ENCODE peak calls at places on chromosome 11, in ten cellular contexts. R, W, S, E, P, D, Q, X, Z and L are unnamed samples. For H3K9me3, the result is how much of the 10 kb centered on the place peaks cover.

GRCh38 chr11:75263944-75264349 is 23.4 kb downstream of the TPBGL start:
- DNase-seq in R (peak), W (no peak), S (peak), E (no peak), P (no peak), D (no peak), Q (no peak), X (no peak), Z (no peak), L (no peak)

GRCh38 chr11:33256808-33257159 is 397 bp upstream of the HIPK3 start:
- DNase-seq in R (no peak), W (no peak), S (no peak), E (no peak), P (no peak), D (no peak), Q (no peak), X (no peak), Z (no peak), L (no peak)

GRCh38 chr11:26193714-26194373 is 138.1 kb upstream of the ANO3 start:
- DNase-seq in R (peak), W (no peak), S (no peak), E (no peak), P (no peak), D (no peak), Q (no peak), X (no peak), Z (no peak), L (no peak)

GRCh38 chr11:44618561-44619425 is 53.3 kb downstream of the CD82 start:
- DNase-seq in R (no peak), W (no peak), S (peak), E (no peak), P (no peak), D (no peak), Q (peak), X (no peak), Z (no peak), L (no peak)

GRCh38 chr11:19746081-19746480 is 33.4 kb downstream of the NAV2 start:
- DNase-seq in R (no peak), W (no peak), S (no peak), E (no peak), P (no peak), D (no peak), Q (no peak), X (no peak), Z (no peak), L (no peak)

GRCh38 chr11:69931060-69931910 is 112.1 kb upstream of the FGF3 start:
- DNase-seq in R (no peak), W (no peak), S (peak), E (no peak), P (no peak), D (no peak), Q (no peak), X (no peak), Z (no peak), L (no peak)

GRCh38 chr11:26065944-26066343 is 266.0 kb upstream of the ANO3 start:
- DNase-seq in R (no peak), W (no peak), S (no peak), E (no peak), P (no peak), D (no peak), Q (no peak), X (no peak), Z (no peak), L (no peak)

GRCh38 chr11:118129475-118130196 is 23.0 kb downstream of the SCN4B start:
- DNase-seq in R (no peak), W (no peak), S (no peak), E (no peak), P (no peak), D (no peak), Q (no peak), X (no peak), Z (no peak), L (no peak)

GRCh38 chr11:122509899-122510298 is 145.6 kb upstream of the UBASH3B start:
- DNase-seq in R (no peak), W (no peak), S (no peak), E (no peak), P (no peak), D (no peak), Q (no peak), X (no peak), Z (no peak), L (no peak)

GRCh38 chr11:102256251-102256650 is 61.0 kb upstream of the BIRC3 start:
- DNase-seq in R (peak), W (no peak), S (no peak), E (no peak), P (no peak), D (peak), Q (no peak), X (peak), Z (no peak), L (peak)

GRCh38 chr11:117719480-117719879 is 77.5 kb downstream of the DSCAML1 start:
- DNase-seq in R (no peak), W (no peak), S (no peak), E (no peak), P (no peak), D (no peak), Q (no peak), X (no peak), Z (no peak), L (no peak)

GRCh38 chr11:13207665-13208594 is 69.7 kb upstream of the BMAL1 start:
- DNase-seq in R (peak), W (no peak), S (no peak), E (peak), P (no peak), D (peak), Q (no peak), X (peak), Z (no peak), L (peak)

GRCh38 chr11:74004694-74005615 is 3.9 kb downstream of the UCP3 start:
- DNase-seq in R (no peak), W (no peak), S (peak), E (peak), P (peak), D (no peak), Q (no peak), X (no peak), Z (no peak), L (no peak)

GRCh38 chr11:17267576-17267975 is 9.0 kb upstream of the NUCB2 start:
- DNase-seq in R (peak), W (peak), S (no peak), E (peak), P (no peak), D (no peak), Q (no peak), X (peak), Z (peak), L (peak)

GRCh38 chr11:66126808-66127555 is 56.9 kb downstream of the PACS1 start:
- DNase-seq in R (no peak), W (no peak), S (peak), E (no peak), P (peak), D (peak), Q (no peak), X (peak), Z (no peak), L (peak)

GRCh38 chr11:118267486-118267885 is 3.4 kb upstream of the MPZL2 start:
- DNase-seq in R (no peak), W (no peak), S (no peak), E (no peak), P (no peak), D (no peak), Q (no peak), X (no peak), Z (no peak), L (no peak)

GRCh38 chr11:129066229-129066628 is 123.6 kb upstream of the TP53AIP1 start:
- DNase-seq in R (no peak), W (no peak), S (no peak), E (no peak), P (no peak), D (no peak), Q (no peak), X (no peak), Z (no peak), L (no peak)

GRCh38 chr11:20258496-20258895 is 98.2 kb upstream of the DBX1 start:
- DNase-seq in R (no peak), W (no peak), S (no peak), E (no peak), P (no peak), D (no peak), Q (no peak), X (no peak), Z (no peak), L (no peak)

GRCh38 chr11:118610773-118611432 is 3.5 kb downstream of the PHLDB1 start:
- DNase-seq in R (peak), W (peak), S (peak), E (peak), P (peak), D (peak), Q (peak), X (peak), Z (no peak), L (no peak)

GRCh38 chr11:57425565-57426438 is 1.1 kb downstream of the SLC43A3 start:
- DNase-seq in R (no peak), W (no peak), S (peak), E (no peak), P (no peak), D (peak), Q (peak), X (peak), Z (no peak), L (no peak)

GRCh38 chr11:99505319-99505718 is 484.6 kb downstream of the CNTN5 start:
- DNase-seq in R (peak), W (no peak), S (no peak), E (no peak), P (no peak), D (peak), Q (no peak), X (peak), Z (no peak), L (peak)

GRCh38 chr11:5508605-5509004 is 1.2 kb downstream of the UBQLN3 start:
- DNase-seq in R (no peak), W (no peak), S (no peak), E (no peak), P (no peak), D (no peak), Q (no peak), X (no peak), Z (no peak), L (no peak)

GRCh38 chr11:5509803-5510202 is at the start of gene UBQLN3:
- DNase-seq in R (no peak), W (no peak), S (no peak), E (no peak), P (no peak), D (no peak), Q (no peak), X (no peak), Z (no peak), L (no peak)

GRCh38 chr11:5505363-5506048 is 4.3 kb downstream of the UBQLN3 start:
- DNase-seq in R (no peak), W (no peak), S (no peak), E (no peak), P (no peak), D (no peak), Q (no peak), X (no peak), Z (peak), L (no peak)

GRCh38 chr11:5507586-5508305 is 2.0 kb downstream of the UBQLN3 start:
- DNase-seq in R (no peak), W (no peak), S (no peak), E (no peak), P (no peak), D (no peak), Q (no peak), X (no peak), Z (no peak), L (no peak)

DNA sequence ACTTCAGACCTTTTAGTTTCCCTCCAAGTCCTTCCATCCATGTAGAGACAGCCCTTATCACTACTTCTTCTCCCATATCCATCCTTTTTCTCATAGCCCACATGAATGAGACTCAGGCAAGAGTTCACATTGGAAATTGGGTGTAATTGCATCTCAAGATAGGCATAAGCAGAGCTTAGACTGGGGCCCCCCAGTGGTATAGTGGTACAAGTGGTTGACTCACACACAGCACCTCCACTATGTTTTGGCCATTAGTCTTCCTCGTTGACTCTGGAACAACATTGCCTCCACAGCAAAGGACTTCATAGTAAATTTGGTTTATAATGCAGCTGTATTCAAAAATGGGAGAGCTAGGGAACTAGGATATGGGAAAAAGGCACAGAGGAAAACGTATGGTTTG is 2.6 kb downstream of the UBQLN3 start:
- DNase-seq in R (no peak), W (no peak), S (no peak), E (no peak), P (no peak), D (no peak), Q (no peak), X (no peak), Z (no peak), L (no peak)
- TF ChIP-seq CTCF in R (no peak), W (no peak), S (no peak), E (no peak), P (no peak), D (no peak), Q (no peak), X (no peak), Z (peak), L (no peak)

GRCh38 chr11:133518702-133519264 is 13.5 kb downstream of the OPCML start:
- DNase-seq in R (no peak), W (no peak), S (no peak), E (no peak), P (no peak), D (no peak), Q (no peak), X (no peak), Z (no peak), L (no peak)

GRCh38 chr11:133525976-133526375 is 6.3 kb downstream of the OPCML start:
- DNase-seq in R (no peak), W (no peak), S (no peak), E (no peak), P (no peak), D (no peak), Q (no peak), X (no peak), Z (no peak), L (no peak)

GRCh38 chr11:133519560-133519959 is 12.7 kb downstream of the OPCML start:
- DNase-seq in R (no peak), W (no peak), S (no peak), E (no peak), P (no peak), D (no peak), Q (no peak), X (no peak), Z (no peak), L (no peak)

GRCh38 chr11:133520707-133521106 is 11.6 kb downstream of the OPCML start:
- DNase-seq in R (no peak), W (no peak), S (no peak), E (no peak), P (no peak), D (no peak), Q (peak), X (no peak), Z (no peak), L (no peak)

DNA sequence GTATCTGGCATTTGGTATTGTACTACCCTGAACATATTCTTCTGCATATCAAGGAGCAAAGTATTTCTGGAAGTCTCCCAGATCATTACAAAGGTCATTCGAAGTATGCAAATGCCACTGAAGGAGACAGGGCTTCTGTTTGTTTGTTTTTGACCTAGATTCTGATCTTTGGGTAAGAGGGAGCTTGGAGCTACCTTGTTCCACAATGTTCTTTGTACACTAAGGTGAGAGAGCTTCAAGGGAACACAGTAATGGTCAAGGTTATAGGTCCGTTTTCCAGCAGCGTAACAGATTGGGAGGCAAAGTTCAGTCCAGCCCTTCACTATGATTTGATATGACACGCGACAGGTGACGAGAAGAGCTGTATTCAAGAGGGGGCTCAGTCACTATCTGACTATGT is 10.0 kb downstream of the OPCML start:
- DNase-seq in R (no peak), W (no peak), S (no peak), E (no peak), P (no peak), D (no peak), Q (no peak), X (no peak), Z (no peak), L (no peak)
- H3K9me3 ChIP-seq in R (under half), W (under half), S (under half), E (under half), P (under half), D (under half), Q (under half), X (under half), Z (under half), L (under half)

GRCh38 chr11:9567401-9567800 is 6.1 kb upstream of the WEE1 start:
- DNase-seq in R (no peak), W (no peak), S (no peak), E (no peak), P (no peak), D (no peak), Q (no peak), X (no peak), Z (no peak), L (no peak)
- H3K27ac ChIP-seq in R (peak), W (peak), S (no peak), E (no peak), P (no peak), D (peak), Q (no peak), X (peak), Z (no peak), L (peak)

GRCh38 chr11:134939905-134940304 is 527.9 kb upstream of the B3GAT1 start:
- DNase-seq in R (no peak), W (no peak), S (no peak), E (no peak), P (no peak), D (peak), Q (no peak), X (no peak), Z (no peak), L (no peak)
- TF ChIP-seq CTCF in R (peak), W (no peak), S (no peak), E (no peak), P (no peak), D (peak), Q (no peak), X (no peak), Z (peak), L (peak)

GRCh38 chr11:2351701-2352100 is 25.4 kb upstream of the CD81 start:
- DNase-seq in R (no peak), W (no peak), S (no peak), E (no peak), P (no peak), D (no peak), Q (no peak), X (no peak), Z (no peak), L (no peak)
- H3K9me3 ChIP-seq in R (under half), W (under half), S (under half), E (under half), P (under half), D (under half), Q (under half), X (under half), Z (under half), L (under half)

GRCh38 chr11:1157341-1157644 is 460 bp upstream of the MUC5AC start:
- DNase-seq in R (no peak), W (no peak), S (no peak), E (no peak), P (no peak), D (no peak), Q (no peak), X (no peak), Z (no peak), L (no peak)
- H3K27ac ChIP-seq in R (no peak), W (peak), S (no peak), E (no peak), P (no peak), D (no peak), Q (no peak), X (no peak), Z (no peak), L (no peak)

DNA sequence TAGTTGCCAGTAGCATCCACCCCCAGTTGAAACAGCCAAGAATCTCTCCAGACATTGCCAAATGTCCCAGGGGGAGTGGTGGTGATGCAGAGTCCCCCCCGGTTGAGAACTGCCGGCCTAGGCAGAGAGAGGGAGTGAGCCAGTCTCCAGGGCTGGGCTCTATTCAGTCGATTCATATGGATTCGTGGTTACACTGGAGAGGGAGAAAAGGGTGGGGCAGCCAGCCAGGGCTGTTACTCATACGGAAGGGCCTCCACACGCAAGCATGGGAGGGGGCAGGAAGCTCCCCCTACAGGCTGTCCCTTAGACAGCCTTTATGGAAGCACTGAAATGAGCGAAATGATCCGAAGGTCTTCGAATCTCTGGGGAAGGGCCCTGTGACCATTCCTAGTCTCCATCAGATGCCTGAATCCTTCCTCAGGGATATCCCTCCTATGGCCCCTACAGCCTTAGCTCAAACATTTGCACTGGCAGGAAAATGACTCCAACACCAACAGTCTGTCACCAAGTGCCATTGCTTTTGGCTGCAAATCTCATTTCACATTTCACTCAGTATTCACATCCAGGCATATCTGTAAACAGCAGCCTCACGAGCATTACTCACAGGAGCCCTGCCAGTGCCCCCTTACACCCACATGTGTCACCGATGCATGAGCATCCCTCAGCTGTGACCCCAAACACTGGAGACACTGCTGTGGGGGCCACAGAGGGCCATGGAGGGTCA is 18.4 kb upstream of the TLCD5 start:
- DNase-seq in R (peak), W (peak), S (no peak), E (no peak), P (no peak), D (peak), Q (no peak), X (peak), Z (peak), L (peak)
- TF ChIP-seq CTCF in R (peak), W (no peak), S (peak), E (no peak), P (no peak), D (peak), Q (no peak), X (peak), Z (peak), L (peak)